ENCODE peak calls at places on chromosome 15, in ten cellular contexts. X is left lung, P is prostate gland, T is heart right ventricle, V is substantia nigra, E is OCI-LY7, N is brain microvascular endothelial cell, L is HL-60, W is GM12878, D is Karpas-422. G is an unnamed sample.

GRCh38 chr15:73931441-73931840 is 5.2 kb downstream of the LOXL1 start:
- DNase-seq in X (no peak), P (no peak), T (no peak), V (no peak), E (no peak), N (no peak), L (no peak), W (no peak), D (no peak), G (no peak)

GRCh38 chr15:39125904-39126303 is 455.0 kb upstream of the THBS1 start:
- DNase-seq in X (no peak), P (no peak), T (no peak), V (no peak), E (peak), N (no peak), L (no peak), W (no peak), D (peak), G (no peak)

GRCh38 chr15:69175536-69175935 is 15.1 kb downstream of the GLCE start:
- DNase-seq in X (no peak), P (no peak), T (no peak), V (no peak), E (no peak), N (no peak), L (no peak), W (no peak), D (no peak), G (no peak)

GRCh38 chr15:70327328-70328136 is 229.8 kb upstream of the TLE3 start:
- DNase-seq in X (no peak), P (no peak), T (no peak), V (no peak), E (no peak), N (peak), L (no peak), W (no peak), D (peak), G (no peak)

GRCh38 chr15:96416218-96416933 is 85.9 kb downstream of the NR2F2 start:
- DNase-seq in X (no peak), P (no peak), T (no peak), V (no peak), E (no peak), N (no peak), L (no peak), W (no peak), D (no peak), G (no peak)

GRCh38 chr15:101535170-101535902 is 45.8 kb upstream of the PCSK6 start:
- DNase-seq in X (no peak), P (no peak), T (no peak), V (no peak), E (no peak), N (no peak), L (no peak), W (no peak), D (no peak), G (no peak)

GRCh38 chr15:83164409-83165404 is 42.9 kb downstream of the HDGFL3 start:
- DNase-seq in X (no peak), P (no peak), T (no peak), V (no peak), E (no peak), N (no peak), L (no peak), W (no peak), D (no peak), G (no peak)

GRCh38 chr15:70936326-70936725 is 43.7 kb downstream of the LRRC49 start:
- DNase-seq in X (no peak), P (no peak), T (no peak), V (no peak), E (no peak), N (no peak), L (no peak), W (no peak), D (no peak), G (peak)

GRCh38 chr15:37059051-37059450 is 41.3 kb downstream of the MEIS2 start:
- DNase-seq in X (no peak), P (no peak), T (no peak), V (no peak), E (no peak), N (peak), L (no peak), W (no peak), D (no peak), G (no peak)

GRCh38 chr15:57873564-57874209 is 167.2 kb downstream of the POLR2M start:
- DNase-seq in X (no peak), P (no peak), T (no peak), V (no peak), E (no peak), N (peak), L (no peak), W (no peak), D (no peak), G (no peak)

DNA sequence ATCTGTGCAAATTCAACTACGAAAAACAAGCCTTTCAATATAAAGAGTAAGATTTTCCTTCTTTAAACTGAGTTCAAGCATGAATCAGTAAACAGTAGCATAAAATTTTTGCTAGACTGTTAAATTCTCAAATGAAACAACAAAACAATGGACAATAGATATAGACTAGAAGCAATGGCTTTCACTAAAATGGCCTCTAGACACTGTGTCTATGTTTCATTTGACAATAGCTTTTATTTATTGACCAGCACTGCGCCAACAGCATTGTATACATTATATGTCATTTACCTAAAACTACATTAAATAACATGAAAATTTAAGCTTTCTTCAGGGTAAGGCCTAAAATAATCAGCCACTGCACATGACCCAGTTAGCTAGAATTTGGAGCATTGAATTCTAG is 148.5 kb downstream of the DUT start:
- DNase-seq in X (no peak), P (no peak), T (no peak), V (no peak), E (no peak), N (no peak), L (no peak), W (no peak), D (no peak), G (no peak)
- H3K27ac ChIP-seq in X (no peak), P (no peak), T (no peak), V (peak), E (no peak), N (no peak), L (no peak), W (no peak), D (no peak), G (no peak)

GRCh38 chr15:66729339-66729951 is 27.4 kb downstream of the SMAD6 start:
- DNase-seq in X (no peak), P (no peak), T (no peak), V (no peak), E (no peak), N (no peak), L (no peak), W (no peak), D (no peak), G (peak)
- H3K27ac ChIP-seq in X (peak), P (peak), T (peak), V (no peak), E (no peak), N (no peak), L (no peak), W (no peak), D (no peak), G (peak)

DNA sequence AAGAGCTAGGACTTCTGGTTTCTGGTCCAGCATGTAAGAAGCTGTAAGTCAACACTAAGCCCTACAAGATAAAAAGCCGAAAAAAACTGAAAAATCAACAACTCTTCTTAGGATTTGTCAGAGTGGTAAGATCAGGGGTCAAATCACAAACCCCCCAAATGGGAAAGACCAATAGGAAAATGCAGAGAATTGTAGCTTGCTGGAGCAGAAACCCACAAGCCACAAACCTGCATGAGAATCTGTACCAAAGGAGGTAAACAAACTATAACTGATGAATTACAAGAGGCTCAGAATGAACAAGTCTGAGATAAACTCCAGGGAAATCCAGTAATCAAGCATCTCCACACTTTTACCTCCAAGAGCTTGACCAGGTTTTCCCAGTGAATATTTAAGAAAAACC is 36.0 kb downstream of the RFX7 start:
- DNase-seq in X (no peak), P (no peak), T (no peak), V (no peak), E (no peak), N (no peak), L (no peak), W (peak), D (no peak), G (no peak)
- H3K27ac ChIP-seq in X (no peak), P (no peak), T (no peak), V (no peak), E (no peak), N (no peak), L (no peak), W (peak), D (peak), G (no peak)

DNA sequence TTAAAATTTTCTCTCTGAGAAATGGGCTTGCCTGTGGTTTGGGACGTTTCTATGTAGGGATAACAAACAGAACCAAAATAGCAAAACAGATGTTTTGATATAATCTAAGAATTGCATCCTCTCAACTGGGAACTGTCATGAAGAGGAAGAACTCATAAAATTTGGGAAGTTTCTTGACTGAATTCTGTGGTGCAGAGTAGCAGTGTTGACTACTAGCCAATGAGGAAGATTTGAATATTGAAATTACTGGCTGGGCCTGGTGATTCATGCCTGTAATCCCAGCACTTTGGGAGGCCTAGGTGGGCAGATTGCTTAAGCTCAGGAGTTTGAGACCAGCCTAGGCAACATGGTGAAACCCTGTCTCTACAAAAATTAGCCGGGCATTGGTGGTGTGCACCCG is 42.2 kb downstream of the ZNF609 start:
- DNase-seq in X (no peak), P (no peak), T (no peak), V (no peak), E (no peak), N (no peak), L (no peak), W (no peak), D (no peak), G (no peak)
- H3K27ac ChIP-seq in X (peak), P (peak), T (no peak), V (peak), E (no peak), N (peak), L (peak), W (peak), D (peak), G (peak)

GRCh38 chr15:59131456-59131855 is 26.5 kb downstream of the CCNB2 start:
- DNase-seq in X (no peak), P (no peak), T (no peak), V (no peak), E (no peak), N (no peak), L (no peak), W (no peak), D (no peak), G (no peak)
- H3K27ac ChIP-seq in X (no peak), P (peak), T (no peak), V (no peak), E (no peak), N (no peak), L (no peak), W (no peak), D (no peak), G (no peak)

GRCh38 chr15:66635817-66636216 is 66.2 kb upstream of the SMAD6 start:
- DNase-seq in X (no peak), P (no peak), T (no peak), V (no peak), E (no peak), N (no peak), L (no peak), W (no peak), D (no peak), G (no peak)
- H3K27ac ChIP-seq in X (no peak), P (no peak), T (no peak), V (no peak), E (no peak), N (no peak), L (no peak), W (no peak), D (no peak), G (no peak)

DNA sequence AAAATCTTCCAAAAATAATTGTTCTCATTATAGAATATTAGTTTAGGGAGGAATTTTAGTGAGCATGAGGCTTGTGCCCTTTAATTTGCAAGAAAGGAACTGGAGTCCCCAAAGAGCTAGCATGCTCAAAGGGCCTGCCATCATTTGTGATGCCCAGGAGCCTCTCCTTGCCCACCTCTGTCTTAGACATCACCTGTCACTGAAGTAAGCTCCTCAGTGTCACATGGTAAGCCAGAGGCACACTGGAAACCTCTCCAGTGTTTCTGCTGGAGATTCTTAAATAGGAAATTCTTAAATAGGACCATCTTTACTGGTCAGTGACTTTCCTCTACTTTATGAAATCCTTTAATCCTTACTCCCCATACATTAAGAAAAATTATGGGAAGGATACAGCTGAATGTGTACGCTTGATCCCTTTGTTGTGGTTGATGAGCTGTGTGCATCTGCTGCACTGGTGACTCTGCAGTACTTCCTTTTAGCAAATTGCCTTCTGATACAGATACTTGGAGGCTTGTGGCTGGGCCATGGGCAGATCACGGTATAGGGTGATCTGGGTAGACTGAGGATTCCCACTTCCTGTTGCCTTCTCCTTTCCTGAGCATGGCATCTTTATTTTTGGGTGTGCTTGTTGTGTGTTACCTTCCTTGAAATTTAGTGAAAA is 197.4 kb downstream of the KLHL25 start:
- DNase-seq in X (no peak), P (no peak), T (no peak), V (no peak), E (no peak), N (no peak), L (no peak), W (no peak), D (no peak), G (no peak)
- H3K27ac ChIP-seq in X (peak), P (no peak), T (no peak), V (no peak), E (no peak), N (no peak), L (no peak), W (no peak), D (no peak), G (no peak)